ENCODE peak calls at places on chromosome X, in six cellular contexts. U, R, Y, Z, I and Q are unnamed samples.

GRCh38 chrX:123217077-123217476 is 33.0 kb downstream of the GRIA3 start:
- DNase-seq in U (no peak), I (no peak), Z (no peak), R (no peak), Y (no peak), Q (no peak)

GRCh38 chrX:18353931-18354368 is 538 bp downstream of the SCML2 start:
- DNase-seq in I (no peak), Y (no peak), U (no peak), Z (peak), R (peak), Q (no peak)

GRCh38 chrX:18410038-18410437 is 15.4 kb upstream of the CDKL5 start:
- DNase-seq in Y (peak), I (no peak), U (no peak), R (no peak), Z (no peak), Q (peak)

GRCh38 chrX:41692162-41692749 is 3.5 kb downstream of the GPR34 start:
- DNase-seq in Z (no peak), U (no peak), I (no peak), Y (no peak), R (no peak), Q (no peak)

GRCh38 chrX:151754042-151754419 is 19.5 kb downstream of the CNGA2 start:
- DNase-seq in I (no peak), Z (no peak), R (no peak), Y (peak), U (no peak), Q (peak)

GRCh38 chrX:134782796-134783195 is 124.5 kb upstream of the PLAC1 start:
- DNase-seq in U (no peak), I (no peak), R (no peak), Z (no peak), Y (peak), Q (peak)

GRCh38 chrX:10089378-10089795 is 67.4 kb upstream of the CLCN4 start:
- DNase-seq in Z (no peak), I (no peak), R (no peak), U (no peak), Y (peak), Q (no peak)

GRCh38 chrX:39757971-39758370 is 339.8 kb downstream of the BCOR start:
- DNase-seq in Z (no peak), R (no peak), Y (no peak), I (no peak), U (no peak), Q (peak)

GRCh38 chrX:154046262-154046771 is 26.6 kb upstream of the IRAK1 start:
- DNase-seq in Y (peak), U (no peak), R (no peak), Z (no peak), I (no peak), Q (peak)

GRCh38 chrX:27883468-27884092 is 75.8 kb downstream of the MAGEB10 start:
- DNase-seq in U (no peak), Z (no peak), R (no peak), Y (no peak), I (no peak), Q (no peak)

GRCh38 chrX:24133280-24133679 is 16.2 kb upstream of the ZFX start:
- DNase-seq in Z (no peak), I (no peak), Y (no peak), R (no peak), U (no peak), Q (no peak)

GRCh38 chrX:10574663-10575062 is 45.7 kb downstream of the MID1 start:
- DNase-seq in Z (no peak), U (no peak), Y (no peak), I (no peak), R (no peak), Q (no peak)

GRCh38 chrX:17078031-17078730 is 131.7 kb downstream of the REPS2 start:
- DNase-seq in R (no peak), U (no peak), Z (no peak), I (no peak), Y (peak), Q (peak)

GRCh38 chrX:101430457-101431078 is 22.5 kb downstream of the HNRNPH2 start:
- DNase-seq in U (no peak), I (no peak), R (no peak), Y (peak), Z (no peak), Q (no peak)

GRCh38 chrX:153816821-153817220 is 13.5 kb downstream of the PDZD4 start:
- DNase-seq in I (no peak), Z (peak), Y (no peak), U (peak), R (peak), Q (no peak)

GRCh38 chrX:104307341-104307740 is 52.6 kb upstream of the ESX1 start:
- DNase-seq in Y (no peak), R (no peak), U (no peak), I (no peak), Z (no peak), Q (no peak)

GRCh38 chrX:18537524-18537923 is 112.1 kb downstream of the CDKL5 start:
- DNase-seq in Y (no peak), R (no peak), Z (no peak), U (no peak), I (no peak), Q (no peak)

GRCh38 chrX:30735839-30736238 is 82.6 kb downstream of the GK start:
- DNase-seq in I (no peak), R (peak), Y (peak), Z (peak), U (peak), Q (peak)

GRCh38 chrX:12973561-12974216 is 1.2 kb upstream of the TMSB4X start:
- DNase-seq in I (peak), R (no peak), U (no peak), Y (no peak), Z (peak), Q (no peak)

GRCh38 chrX:68867458-68868166 is 38.8 kb downstream of the EFNB1 start:
- DNase-seq in R (no peak), Y (no peak), I (no peak), Z (no peak), U (no peak), Q (no peak)